ENCODE peak calls at places on chromosomes 3 and 15, in ten cellular contexts. One of them, this sample, is unnamed.

GRCh38 chr3:53420831-53421230 is 73.5 kb upstream of the DCP1A start:
- DNase-seq in stimulated activated CD4-positive, alpha-beta T cell treated with anti-CD3 and anti-CD28 coated beads, Interleukin-12 subunit alpha, Interleukin-12 subunit beta, amount 100 ng/mL, for 48 hours: no peak
- DNase-seq in amniotic stem cell: no peak
- DNase-seq in cardiac muscle cell: no peak
- DNase-seq in T-helper 17 cell: no peak
- DNase-seq in activated naive CD4-positive, alpha-beta T cell treated with anti-CD3 and anti-CD28 coated beads for 36 hours: no peak
- DNase-seq in NCI-H2107: no peak
- DNase-seq in T-helper 2 cell: no peak
- DNase-seq in lower lobe of right lung: no peak
- DNase-seq in Karpas-422: no peak
- DNase-seq in this sample: no peak

GRCh38 chr3:14867936-14868570 is 49.3 kb downstream of the FGD5 start:
- DNase-seq in stimulated activated CD4-positive, alpha-beta T cell treated with anti-CD3 and anti-CD28 coated beads, Interleukin-12 subunit alpha, Interleukin-12 subunit beta, amount 100 ng/mL, for 48 hours: no peak
- DNase-seq in amniotic stem cell: no peak
- DNase-seq in cardiac muscle cell: no peak
- DNase-seq in T-helper 17 cell: no peak
- DNase-seq in activated naive CD4-positive, alpha-beta T cell treated with anti-CD3 and anti-CD28 coated beads for 36 hours: no peak
- DNase-seq in NCI-H2107: no peak
- DNase-seq in T-helper 2 cell: no peak
- DNase-seq in lower lobe of right lung: no peak
- DNase-seq in Karpas-422: no peak
- DNase-seq in this sample: no peak

GRCh38 chr3:148723591-148723990 is 25.9 kb downstream of the AGTR1 start:
- DNase-seq in stimulated activated CD4-positive, alpha-beta T cell treated with anti-CD3 and anti-CD28 coated beads, Interleukin-12 subunit alpha, Interleukin-12 subunit beta, amount 100 ng/mL, for 48 hours: no peak
- DNase-seq in amniotic stem cell: peak
- DNase-seq in cardiac muscle cell: no peak
- DNase-seq in T-helper 17 cell: no peak
- DNase-seq in activated naive CD4-positive, alpha-beta T cell treated with anti-CD3 and anti-CD28 coated beads for 36 hours: no peak
- DNase-seq in NCI-H2107: no peak
- DNase-seq in T-helper 2 cell: no peak
- DNase-seq in lower lobe of right lung: no peak
- DNase-seq in Karpas-422: no peak
- DNase-seq in this sample: no peak

GRCh38 chr3:157063926-157064325 is 96.0 kb downstream of the CCNL1 start:
- DNase-seq in stimulated activated CD4-positive, alpha-beta T cell treated with anti-CD3 and anti-CD28 coated beads, Interleukin-12 subunit alpha, Interleukin-12 subunit beta, amount 100 ng/mL, for 48 hours: no peak
- DNase-seq in amniotic stem cell: no peak
- DNase-seq in cardiac muscle cell: no peak
- DNase-seq in T-helper 17 cell: no peak
- DNase-seq in activated naive CD4-positive, alpha-beta T cell treated with anti-CD3 and anti-CD28 coated beads for 36 hours: no peak
- DNase-seq in NCI-H2107: no peak
- DNase-seq in T-helper 2 cell: no peak
- DNase-seq in lower lobe of right lung: no peak
- DNase-seq in Karpas-422: no peak
- DNase-seq in this sample: no peak

GRCh38 chr3:65006300-65006739 is 318.5 kb upstream of the ADAMTS9 start:
- DNase-seq in stimulated activated CD4-positive, alpha-beta T cell treated with anti-CD3 and anti-CD28 coated beads, Interleukin-12 subunit alpha, Interleukin-12 subunit beta, amount 100 ng/mL, for 48 hours: no peak
- DNase-seq in amniotic stem cell: no peak
- DNase-seq in cardiac muscle cell: no peak
- DNase-seq in T-helper 17 cell: no peak
- DNase-seq in activated naive CD4-positive, alpha-beta T cell treated with anti-CD3 and anti-CD28 coated beads for 36 hours: no peak
- DNase-seq in NCI-H2107: no peak
- DNase-seq in T-helper 2 cell: no peak
- DNase-seq in lower lobe of right lung: no peak
- DNase-seq in Karpas-422: no peak
- DNase-seq in this sample: no peak

GRCh38 chr3:16464499-16465150 is 48.9 kb downstream of the RFTN1 start:
- DNase-seq in stimulated activated CD4-positive, alpha-beta T cell treated with anti-CD3 and anti-CD28 coated beads, Interleukin-12 subunit alpha, Interleukin-12 subunit beta, amount 100 ng/mL, for 48 hours: no peak
- DNase-seq in amniotic stem cell: no peak
- DNase-seq in cardiac muscle cell: no peak
- DNase-seq in T-helper 17 cell: no peak
- DNase-seq in activated naive CD4-positive, alpha-beta T cell treated with anti-CD3 and anti-CD28 coated beads for 36 hours: no peak
- DNase-seq in NCI-H2107: no peak
- DNase-seq in T-helper 2 cell: no peak
- DNase-seq in lower lobe of right lung: no peak
- DNase-seq in Karpas-422: no peak
- DNase-seq in this sample: no peak

GRCh38 chr3:69671082-69671952 is 67.9 kb upstream of the MITF start:
- DNase-seq in stimulated activated CD4-positive, alpha-beta T cell treated with anti-CD3 and anti-CD28 coated beads, Interleukin-12 subunit alpha, Interleukin-12 subunit beta, amount 100 ng/mL, for 48 hours: no peak
- DNase-seq in amniotic stem cell: no peak
- DNase-seq in cardiac muscle cell: peak
- DNase-seq in T-helper 17 cell: no peak
- DNase-seq in activated naive CD4-positive, alpha-beta T cell treated with anti-CD3 and anti-CD28 coated beads for 36 hours: peak
- DNase-seq in NCI-H2107: no peak
- DNase-seq in T-helper 2 cell: no peak
- DNase-seq in lower lobe of right lung: no peak
- DNase-seq in Karpas-422: peak
- DNase-seq in this sample: peak

GRCh38 chr3:196813903-196814302 is 53.8 kb upstream of the SENP5 start:
- DNase-seq in stimulated activated CD4-positive, alpha-beta T cell treated with anti-CD3 and anti-CD28 coated beads, Interleukin-12 subunit alpha, Interleukin-12 subunit beta, amount 100 ng/mL, for 48 hours: no peak
- DNase-seq in amniotic stem cell: no peak
- DNase-seq in cardiac muscle cell: no peak
- DNase-seq in T-helper 17 cell: no peak
- DNase-seq in activated naive CD4-positive, alpha-beta T cell treated with anti-CD3 and anti-CD28 coated beads for 36 hours: no peak
- DNase-seq in NCI-H2107: no peak
- DNase-seq in T-helper 2 cell: no peak
- DNase-seq in lower lobe of right lung: no peak
- DNase-seq in Karpas-422: no peak
- DNase-seq in this sample: no peak

GRCh38 chr3:184560992-184561328 is 625 bp upstream of the EPHB3 start:
- DNase-seq in stimulated activated CD4-positive, alpha-beta T cell treated with anti-CD3 and anti-CD28 coated beads, Interleukin-12 subunit alpha, Interleukin-12 subunit beta, amount 100 ng/mL, for 48 hours: no peak
- DNase-seq in amniotic stem cell: no peak
- DNase-seq in cardiac muscle cell: no peak
- DNase-seq in T-helper 17 cell: no peak
- DNase-seq in activated naive CD4-positive, alpha-beta T cell treated with anti-CD3 and anti-CD28 coated beads for 36 hours: no peak
- DNase-seq in NCI-H2107: no peak
- DNase-seq in T-helper 2 cell: no peak
- DNase-seq in lower lobe of right lung: peak
- DNase-seq in Karpas-422: no peak
- DNase-seq in this sample: no peak

GRCh38 chr3:187336322-187336721 is 31.9 kb upstream of the RTP4 start:
- DNase-seq in stimulated activated CD4-positive, alpha-beta T cell treated with anti-CD3 and anti-CD28 coated beads, Interleukin-12 subunit alpha, Interleukin-12 subunit beta, amount 100 ng/mL, for 48 hours: no peak
- DNase-seq in amniotic stem cell: no peak
- DNase-seq in cardiac muscle cell: no peak
- DNase-seq in T-helper 17 cell: no peak
- DNase-seq in activated naive CD4-positive, alpha-beta T cell treated with anti-CD3 and anti-CD28 coated beads for 36 hours: no peak
- DNase-seq in NCI-H2107: no peak
- DNase-seq in T-helper 2 cell: no peak
- DNase-seq in lower lobe of right lung: no peak
- DNase-seq in Karpas-422: no peak
- DNase-seq in this sample: no peak

GRCh38 chr3:23219117-23219516 is 16.0 kb downstream of the UBE2E2 start:
- DNase-seq in stimulated activated CD4-positive, alpha-beta T cell treated with anti-CD3 and anti-CD28 coated beads, Interleukin-12 subunit alpha, Interleukin-12 subunit beta, amount 100 ng/mL, for 48 hours: no peak
- DNase-seq in amniotic stem cell: no peak
- DNase-seq in cardiac muscle cell: no peak
- DNase-seq in T-helper 17 cell: no peak
- DNase-seq in activated naive CD4-positive, alpha-beta T cell treated with anti-CD3 and anti-CD28 coated beads for 36 hours: no peak
- DNase-seq in NCI-H2107: no peak
- DNase-seq in T-helper 2 cell: no peak
- DNase-seq in lower lobe of right lung: no peak
- DNase-seq in Karpas-422: no peak
- DNase-seq in this sample: no peak

GRCh38 chr3:134846943-134847342 is 51.9 kb downstream of the EPHB1 start:
- DNase-seq in stimulated activated CD4-positive, alpha-beta T cell treated with anti-CD3 and anti-CD28 coated beads, Interleukin-12 subunit alpha, Interleukin-12 subunit beta, amount 100 ng/mL, for 48 hours: no peak
- DNase-seq in amniotic stem cell: peak
- DNase-seq in cardiac muscle cell: peak
- DNase-seq in T-helper 17 cell: no peak
- DNase-seq in activated naive CD4-positive, alpha-beta T cell treated with anti-CD3 and anti-CD28 coated beads for 36 hours: no peak
- DNase-seq in NCI-H2107: no peak
- DNase-seq in T-helper 2 cell: no peak
- DNase-seq in lower lobe of right lung: no peak
- DNase-seq in Karpas-422: no peak
- DNase-seq in this sample: no peak

GRCh38 chr3:174268061-174268460 is 591.1 kb upstream of the NAALADL2 start:
- DNase-seq in stimulated activated CD4-positive, alpha-beta T cell treated with anti-CD3 and anti-CD28 coated beads, Interleukin-12 subunit alpha, Interleukin-12 subunit beta, amount 100 ng/mL, for 48 hours: no peak
- DNase-seq in amniotic stem cell: no peak
- DNase-seq in cardiac muscle cell: no peak
- DNase-seq in T-helper 17 cell: no peak
- DNase-seq in activated naive CD4-positive, alpha-beta T cell treated with anti-CD3 and anti-CD28 coated beads for 36 hours: no peak
- DNase-seq in NCI-H2107: no peak
- DNase-seq in T-helper 2 cell: no peak
- DNase-seq in lower lobe of right lung: no peak
- DNase-seq in Karpas-422: no peak
- DNase-seq in this sample: no peak

GRCh38 chr15:81941479-81941878 is 104.3 kb downstream of the MEX3B start:
- DNase-seq in stimulated activated CD4-positive, alpha-beta T cell treated with anti-CD3 and anti-CD28 coated beads, Interleukin-12 subunit alpha, Interleukin-12 subunit beta, amount 100 ng/mL, for 48 hours: no peak
- DNase-seq in amniotic stem cell: no peak
- DNase-seq in cardiac muscle cell: no peak
- DNase-seq in T-helper 17 cell: no peak
- DNase-seq in activated naive CD4-positive, alpha-beta T cell treated with anti-CD3 and anti-CD28 coated beads for 36 hours: no peak
- DNase-seq in NCI-H2107: no peak
- DNase-seq in T-helper 2 cell: no peak
- DNase-seq in lower lobe of right lung: no peak
- DNase-seq in Karpas-422: no peak
- DNase-seq in this sample: no peak

GRCh38 chr3:46716461-46717441 is 918 bp downstream of the PRSS50 start:
- DNase-seq in stimulated activated CD4-positive, alpha-beta T cell treated with anti-CD3 and anti-CD28 coated beads, Interleukin-12 subunit alpha, Interleukin-12 subunit beta, amount 100 ng/mL, for 48 hours: no peak
- DNase-seq in amniotic stem cell: no peak
- DNase-seq in cardiac muscle cell: no peak
- DNase-seq in T-helper 17 cell: no peak
- DNase-seq in activated naive CD4-positive, alpha-beta T cell treated with anti-CD3 and anti-CD28 coated beads for 36 hours: no peak
- DNase-seq in NCI-H2107: no peak
- DNase-seq in T-helper 2 cell: no peak
- DNase-seq in lower lobe of right lung: no peak
- DNase-seq in Karpas-422: no peak
- DNase-seq in this sample: no peak

GRCh38 chr15:45868109-45868691 is 233.4 kb downstream of the SQOR start:
- DNase-seq in stimulated activated CD4-positive, alpha-beta T cell treated with anti-CD3 and anti-CD28 coated beads, Interleukin-12 subunit alpha, Interleukin-12 subunit beta, amount 100 ng/mL, for 48 hours: no peak
- DNase-seq in amniotic stem cell: no peak
- DNase-seq in cardiac muscle cell: no peak
- DNase-seq in T-helper 17 cell: no peak
- DNase-seq in activated naive CD4-positive, alpha-beta T cell treated with anti-CD3 and anti-CD28 coated beads for 36 hours: no peak
- DNase-seq in NCI-H2107: no peak
- DNase-seq in T-helper 2 cell: no peak
- DNase-seq in lower lobe of right lung: no peak
- DNase-seq in Karpas-422: no peak
- DNase-seq in this sample: no peak

GRCh38 chr3:152026033-152026556 is 152.7 kb downstream of the SUCNR1 start:
- DNase-seq in stimulated activated CD4-positive, alpha-beta T cell treated with anti-CD3 and anti-CD28 coated beads, Interleukin-12 subunit alpha, Interleukin-12 subunit beta, amount 100 ng/mL, for 48 hours: no peak
- DNase-seq in amniotic stem cell: peak
- DNase-seq in cardiac muscle cell: no peak
- DNase-seq in T-helper 17 cell: no peak
- DNase-seq in activated naive CD4-positive, alpha-beta T cell treated with anti-CD3 and anti-CD28 coated beads for 36 hours: no peak
- DNase-seq in NCI-H2107: no peak
- DNase-seq in T-helper 2 cell: no peak
- DNase-seq in lower lobe of right lung: no peak
- DNase-seq in Karpas-422: no peak
- DNase-seq in this sample: no peak

GRCh38 chr3:191255156-191255555 is 56.1 kb downstream of the OSTN start:
- DNase-seq in stimulated activated CD4-positive, alpha-beta T cell treated with anti-CD3 and anti-CD28 coated beads, Interleukin-12 subunit alpha, Interleukin-12 subunit beta, amount 100 ng/mL, for 48 hours: no peak
- DNase-seq in amniotic stem cell: no peak
- DNase-seq in cardiac muscle cell: no peak
- DNase-seq in T-helper 17 cell: no peak
- DNase-seq in activated naive CD4-positive, alpha-beta T cell treated with anti-CD3 and anti-CD28 coated beads for 36 hours: no peak
- DNase-seq in NCI-H2107: no peak
- DNase-seq in T-helper 2 cell: no peak
- DNase-seq in lower lobe of right lung: no peak
- DNase-seq in Karpas-422: no peak
- DNase-seq in this sample: no peak

GRCh38 chr3:182879031-182879611 is 85.8 kb downstream of the ATP11B start:
- DNase-seq in stimulated activated CD4-positive, alpha-beta T cell treated with anti-CD3 and anti-CD28 coated beads, Interleukin-12 subunit alpha, Interleukin-12 subunit beta, amount 100 ng/mL, for 48 hours: no peak
- DNase-seq in amniotic stem cell: no peak
- DNase-seq in cardiac muscle cell: no peak
- DNase-seq in T-helper 17 cell: no peak
- DNase-seq in activated naive CD4-positive, alpha-beta T cell treated with anti-CD3 and anti-CD28 coated beads for 36 hours: no peak
- DNase-seq in NCI-H2107: no peak
- DNase-seq in T-helper 2 cell: no peak
- DNase-seq in lower lobe of right lung: no peak
- DNase-seq in Karpas-422: no peak
- DNase-seq in this sample: no peak

GRCh38 chr3:150779402-150779858 is 16.5 kb upstream of the SIAH2 start:
- DNase-seq in stimulated activated CD4-positive, alpha-beta T cell treated with anti-CD3 and anti-CD28 coated beads, Interleukin-12 subunit alpha, Interleukin-12 subunit beta, amount 100 ng/mL, for 48 hours: no peak
- DNase-seq in amniotic stem cell: no peak
- DNase-seq in cardiac muscle cell: no peak
- DNase-seq in T-helper 17 cell: no peak
- DNase-seq in activated naive CD4-positive, alpha-beta T cell treated with anti-CD3 and anti-CD28 coated beads for 36 hours: no peak
- DNase-seq in NCI-H2107: no peak
- DNase-seq in T-helper 2 cell: no peak
- DNase-seq in lower lobe of right lung: no peak
- DNase-seq in Karpas-422: no peak
- DNase-seq in this sample: no peak

This sample was measured in OCI-LY7.